ENCODE peak calls at places on chromosomes 11 and 22, in six cellular contexts. Q is caudate nucleus, P is psoas muscle, D is spleen, B is body of pancreas, F is thoracic aorta. K is an unnamed sample.

GRCh38 chr22:50530280-50530856 is 556 bp upstream of the TYMP start:
- DNase-seq in Q (no peak), P (peak), D (peak), B (peak), F (no peak), K (no peak)

GRCh38 chr11:68271023-68271780 is 571 bp downstream of the C11orf24 start:
- DNase-seq in Q (peak), P (peak), D (peak), B (peak), F (peak), K (no peak)

GRCh38 chr11:19080579-19080993 is 20.1 kb upstream of the MRGPRX2 start:
- DNase-seq in Q (no peak), P (no peak), D (no peak), B (peak), F (no peak), K (peak)

GRCh38 chr11:2327032-2327431 is 25.2 kb downstream of the TSPAN32 start:
- DNase-seq in Q (no peak), P (no peak), D (peak), B (peak), F (no peak), K (no peak)

GRCh38 chr11:128643661-128644060 is 50.2 kb upstream of the FLI1 start:
- DNase-seq in Q (no peak), P (no peak), D (no peak), B (no peak), F (no peak), K (no peak)

GRCh38 chr11:65444314-65445051 is 21.9 kb downstream of the NEAT1 start:
- DNase-seq in Q (no peak), P (peak), D (no peak), B (peak), F (no peak), K (peak)

GRCh38 chr22:42906605-42907338 is 49.7 kb upstream of the ARFGAP3 start:
- DNase-seq in Q (no peak), P (peak), D (no peak), B (no peak), F (no peak), K (no peak)

GRCh38 chr22:30241576-30242371 is 4.8 kb downstream of the LIF start:
- DNase-seq in Q (no peak), P (no peak), D (no peak), B (no peak), F (no peak), K (no peak)

GRCh38 chr11:61587541-61587941 is 6.7 kb upstream of the SYT7 start:
- DNase-seq in Q (peak), P (peak), D (peak), B (peak), F (no peak), K (no peak)

GRCh38 chr11:124026498-124026897 is at the start of gene OR10G8:
- DNase-seq in Q (no peak), P (no peak), D (no peak), B (no peak), F (no peak), K (no peak)

GRCh38 chr11:25351091-25351803 is 854.4 kb downstream of the LUZP2 start:
- DNase-seq in Q (no peak), P (no peak), D (peak), B (no peak), F (no peak), K (no peak)

GRCh38 chr11:129637473-129637872 is 178.2 kb upstream of the TMEM45B start:
- DNase-seq in Q (no peak), P (no peak), D (no peak), B (no peak), F (no peak), K (no peak)

GRCh38 chr11:1554981-1555712 is 16.9 kb downstream of the DUSP8 start:
- DNase-seq in Q (no peak), P (peak), D (no peak), B (no peak), F (no peak), K (no peak)

GRCh38 chr22:43587574-43587973 is 175.8 kb downstream of the MPPED1 start:
- DNase-seq in Q (no peak), P (no peak), D (no peak), B (no peak), F (no peak), K (peak)

GRCh38 chr11:128772814-128773213 is 78.9 kb downstream of the FLI1 start:
- DNase-seq in Q (no peak), P (peak), D (peak), B (peak), F (no peak), K (no peak)

GRCh38 chr11:133576351-133576750 is 44.0 kb upstream of the OPCML start:
- DNase-seq in Q (no peak), P (no peak), D (no peak), B (no peak), F (no peak), K (no peak)

GRCh38 chr11:112613051-112613972 is 347.9 kb upstream of the NCAM1 start:
- DNase-seq in Q (no peak), P (no peak), D (no peak), B (peak), F (no peak), K (no peak)

GRCh38 chr11:9927670-9928069 is 263.8 kb downstream of the SWAP70 start:
- DNase-seq in Q (no peak), P (no peak), D (no peak), B (no peak), F (no peak), K (no peak)

GRCh38 chr11:9923280-9923679 is 259.4 kb downstream of the SWAP70 start:
- DNase-seq in Q (no peak), P (no peak), D (no peak), B (no peak), F (no peak), K (no peak)

GRCh38 chr11:9922806-9923205 is 258.9 kb downstream of the SWAP70 start:
- DNase-seq in Q (no peak), P (no peak), D (no peak), B (no peak), F (no peak), K (no peak)
- H3K27ac ChIP-seq in Q (no peak), P (no peak), D (peak), B (no peak), F (no peak), K (no peak)

DNA sequence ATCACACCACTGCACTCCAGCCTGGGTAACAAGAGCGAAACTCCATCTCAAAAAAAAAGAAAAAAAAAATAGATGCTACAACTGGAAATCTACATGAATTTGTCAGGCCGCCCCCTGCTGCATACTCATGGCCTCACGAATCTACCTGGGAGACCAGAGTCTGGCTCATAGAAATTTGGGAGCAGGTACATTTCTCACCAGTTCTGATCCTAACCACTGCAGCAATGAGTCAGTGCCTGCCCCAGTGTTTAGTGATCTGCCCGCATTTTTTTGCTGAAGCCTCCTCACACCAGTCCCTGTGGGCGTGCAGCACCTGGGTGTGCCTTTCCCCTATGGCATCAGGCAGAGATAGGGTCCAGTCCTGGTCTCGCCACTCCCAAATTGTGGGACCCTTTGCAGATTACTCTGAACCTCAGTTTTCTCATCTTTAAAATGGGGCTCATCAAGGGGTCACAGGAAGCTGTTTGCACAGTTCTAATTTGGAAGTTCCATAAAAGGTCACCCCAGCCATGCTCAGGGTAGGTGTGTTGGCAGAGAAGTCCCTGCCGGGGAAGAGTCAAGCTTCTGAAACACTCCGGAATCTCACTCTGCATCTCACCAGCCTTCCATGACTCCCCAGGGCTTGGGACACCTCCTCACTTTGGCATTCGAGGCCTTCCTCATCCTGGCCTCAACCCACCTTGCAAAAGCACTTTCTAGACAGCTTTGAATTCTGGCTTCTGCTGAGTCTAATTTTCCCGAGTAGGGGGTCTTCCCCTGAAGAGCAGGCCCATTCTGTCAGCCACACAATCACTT is 39.3 kb upstream of the LINC01488 start:
- DNase-seq in Q (no peak), P (no peak), D (peak), B (no peak), F (no peak), K (no peak)
- H3K27ac ChIP-seq in Q (no peak), P (peak), D (peak), B (peak), F (no peak), K (peak)

GRCh38 chr22:39481054-39481453 is 21.0 kb upstream of the MIEF1 start:
- DNase-seq in Q (no peak), P (no peak), D (no peak), B (no peak), F (no peak), K (no peak)
- H3K27ac ChIP-seq in Q (peak), P (no peak), D (no peak), B (no peak), F (no peak), K (no peak)

GRCh38 chr11:59106363-59107336 is at the start of gene FAM111B:
- DNase-seq in Q (peak), P (peak), D (peak), B (peak), F (peak), K (no peak)
- H3K27ac ChIP-seq in Q (no peak), P (no peak), D (peak), B (no peak), F (no peak), K (no peak)

GRCh38 chr11:75651218-75651617 is 17.6 kb downstream of the MAP6 start:
- DNase-seq in Q (no peak), P (no peak), D (no peak), B (no peak), F (no peak), K (peak)
- H3K27ac ChIP-seq in Q (no peak), P (no peak), D (no peak), B (no peak), F (no peak), K (no peak)

GRCh38 chr11:82987997-82988396 is 83.7 kb downstream of the RAB30 start:
- DNase-seq in Q (no peak), P (no peak), D (no peak), B (no peak), F (no peak), K (no peak)
- H3K27ac ChIP-seq in Q (peak), P (no peak), D (no peak), B (no peak), F (no peak), K (no peak)

GRCh38 chr11:8719260-8720190 is 36.9 kb downstream of the RPL27A start:
- DNase-seq in Q (no peak), P (peak), D (no peak), B (peak), F (peak), K (peak)

GRCh38 chr11:8715501-8715900 is 32.9 kb downstream of the RPL27A start:
- DNase-seq in Q (no peak), P (peak), D (no peak), B (no peak), F (no peak), K (no peak)

GRCh38 chr11:8717876-8718753 is 35.5 kb downstream of the RPL27A start:
- DNase-seq in Q (no peak), P (peak), D (no peak), B (peak), F (no peak), K (no peak)

GRCh38 chr11:8714622-8715225 is 32.1 kb downstream of the RPL27A start:
- DNase-seq in Q (no peak), P (no peak), D (no peak), B (no peak), F (no peak), K (no peak)

DNA sequence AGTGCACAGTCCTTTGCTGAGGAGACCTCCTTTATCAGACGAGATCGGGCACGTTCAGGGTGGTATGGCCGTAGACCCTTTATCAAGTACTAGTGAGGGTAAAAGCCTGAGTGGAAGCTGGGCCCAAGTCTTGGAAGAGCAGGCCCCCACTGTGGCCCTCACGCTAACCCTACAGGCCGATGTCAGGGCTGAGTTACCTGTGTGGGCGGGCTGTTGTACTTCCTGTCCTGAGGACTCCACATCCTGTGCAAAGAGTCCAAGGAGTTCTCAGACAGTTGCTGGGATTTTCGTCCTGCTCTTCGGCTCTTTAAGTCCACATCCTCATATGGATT is 34.9 kb downstream of the RPL27A start:
- DNase-seq in Q (no peak), P (no peak), D (no peak), B (no peak), F (no peak), K (no peak)
- H3K27ac ChIP-seq in Q (peak), P (peak), D (peak), B (peak), F (peak), K (peak)

GRCh38 chr11:45654242-45654641 is 11.2 kb downstream of the CHST1 start:
- DNase-seq in Q (peak), P (no peak), D (peak), B (no peak), F (no peak), K (no peak)

GRCh38 chr11:45655831-45656230 is 9.6 kb downstream of the CHST1 start:
- DNase-seq in Q (no peak), P (no peak), D (peak), B (no peak), F (no peak), K (no peak)

GRCh38 chr11:45653277-45653676 is 12.1 kb downstream of the CHST1 start:
- DNase-seq in Q (no peak), P (no peak), D (no peak), B (no peak), F (no peak), K (no peak)

GRCh38 chr11:45655347-45655756 is 10.1 kb downstream of the CHST1 start:
- DNase-seq in Q (peak), P (peak), D (peak), B (peak), F (no peak), K (no peak)

DNA sequence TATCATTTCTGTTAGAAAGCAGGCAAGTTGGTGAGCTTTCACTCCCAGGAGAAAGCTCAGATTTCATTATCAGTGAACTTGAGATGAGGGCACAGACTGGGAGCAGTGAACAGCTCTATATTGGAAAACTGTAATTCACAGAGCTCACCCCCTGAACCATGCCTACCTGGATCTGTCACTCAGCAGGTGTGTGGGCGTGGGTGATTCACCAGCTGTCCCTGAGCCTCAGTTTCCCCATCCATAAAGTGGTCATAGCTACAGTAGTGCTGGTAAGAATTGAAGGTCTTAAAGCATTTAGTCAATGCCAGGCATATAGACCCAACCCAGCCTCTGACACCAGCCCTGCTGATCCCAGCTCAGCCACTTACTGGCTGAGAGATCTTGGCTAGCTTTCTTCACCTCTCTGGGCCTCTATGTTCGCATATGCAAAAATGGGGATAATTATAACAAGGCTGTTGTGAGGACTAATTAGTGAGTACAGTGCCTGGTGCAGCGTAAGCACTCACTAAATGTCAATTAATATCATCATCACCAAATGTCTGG is 10.6 kb downstream of the CHST1 start:
- DNase-seq in Q (no peak), P (no peak), D (no peak), B (no peak), F (no peak), K (no peak)
- H3K27ac ChIP-seq in Q (peak), P (no peak), D (peak), B (no peak), F (peak), K (no peak)

K was measured in esophagus muscularis mucosa.